ENCODE peak calls at places on chromosomes 11 and 22, in seven cellular contexts. One of them, this sample, is unnamed.

GRCh38 chr11:119416606-119417580 is 6.1 kb downstream of the THY1 start:
- DNase-seq in CD8-positive, alpha-beta memory T cell: no peak
- DNase-seq in heart left ventricle: no peak
- DNase-seq in left lung: no peak
- DNase-seq in upper lobe of left lung: no peak
- DNase-seq in CD8-positive, alpha-beta T cell: no peak
- DNase-seq in neural progenitor cell: no peak
- DNase-seq in this sample: no peak

GRCh38 chr11:14380947-14381555 is 22.1 kb upstream of the RRAS2 start:
- DNase-seq in left lung: peak
- DNase-seq in CD8-positive, alpha-beta memory T cell: peak
- DNase-seq in neural progenitor cell: peak
- DNase-seq in CD8-positive, alpha-beta T cell: peak
- DNase-seq in upper lobe of left lung: peak
- DNase-seq in heart left ventricle: peak
- DNase-seq in this sample: no peak

GRCh38 chr22:38718414-38718813 is 12.7 kb downstream of the GTPBP1 start:
- DNase-seq in upper lobe of left lung: peak
- DNase-seq in neural progenitor cell: peak
- DNase-seq in CD8-positive, alpha-beta T cell: no peak
- DNase-seq in CD8-positive, alpha-beta memory T cell: no peak
- DNase-seq in left lung: peak
- DNase-seq in heart left ventricle: no peak
- DNase-seq in this sample: no peak

GRCh38 chr11:120819437-120819836 is 204.5 kb upstream of the TBCEL start:
- DNase-seq in heart left ventricle: no peak
- DNase-seq in CD8-positive, alpha-beta memory T cell: no peak
- DNase-seq in upper lobe of left lung: no peak
- DNase-seq in CD8-positive, alpha-beta T cell: no peak
- DNase-seq in left lung: no peak
- DNase-seq in neural progenitor cell: no peak
- DNase-seq in this sample: no peak

GRCh38 chr11:77079666-77080065 is 12.9 kb downstream of the CAPN5 start:
- DNase-seq in CD8-positive, alpha-beta T cell: no peak
- DNase-seq in neural progenitor cell: no peak
- DNase-seq in heart left ventricle: no peak
- DNase-seq in upper lobe of left lung: no peak
- DNase-seq in left lung: no peak
- DNase-seq in CD8-positive, alpha-beta memory T cell: no peak
- DNase-seq in this sample: no peak

GRCh38 chr22:29394931-29395581 is 6.7 kb upstream of the AP1B1 start:
- DNase-seq in upper lobe of left lung: peak
- DNase-seq in CD8-positive, alpha-beta memory T cell: peak
- DNase-seq in neural progenitor cell: peak
- DNase-seq in heart left ventricle: peak
- DNase-seq in CD8-positive, alpha-beta T cell: peak
- DNase-seq in left lung: peak
- DNase-seq in this sample: no peak

GRCh38 chr11:2376751-2377451 is at the start of gene CD81:
- DNase-seq in heart left ventricle: peak
- DNase-seq in CD8-positive, alpha-beta T cell: peak
- DNase-seq in neural progenitor cell: peak
- DNase-seq in CD8-positive, alpha-beta memory T cell: peak
- DNase-seq in upper lobe of left lung: peak
- DNase-seq in left lung: no peak
- DNase-seq in this sample: no peak

GRCh38 chr11:3710485-3711259 is 39.5 kb upstream of the CHRNA10 start:
- DNase-seq in left lung: no peak
- DNase-seq in CD8-positive, alpha-beta T cell: no peak
- DNase-seq in heart left ventricle: no peak
- DNase-seq in neural progenitor cell: no peak
- DNase-seq in CD8-positive, alpha-beta memory T cell: no peak
- DNase-seq in upper lobe of left lung: no peak
- DNase-seq in this sample: no peak

GRCh38 chr11:124983674-124984511 is 29.9 kb downstream of the CCDC15 start:
- DNase-seq in CD8-positive, alpha-beta T cell: no peak
- DNase-seq in left lung: no peak
- DNase-seq in neural progenitor cell: no peak
- DNase-seq in heart left ventricle: peak
- DNase-seq in CD8-positive, alpha-beta memory T cell: no peak
- DNase-seq in upper lobe of left lung: no peak
- DNase-seq in this sample: no peak

GRCh38 chr11:61890536-61891330 is 612 bp downstream of the FADS3 start:
- DNase-seq in heart left ventricle: no peak
- DNase-seq in upper lobe of left lung: peak
- DNase-seq in neural progenitor cell: peak
- DNase-seq in CD8-positive, alpha-beta T cell: no peak
- DNase-seq in CD8-positive, alpha-beta memory T cell: peak
- DNase-seq in left lung: peak
- DNase-seq in this sample: no peak

GRCh38 chr22:37496651-37497599 is 10.7 kb upstream of the MFNG start:
- DNase-seq in neural progenitor cell: peak
- DNase-seq in CD8-positive, alpha-beta T cell: no peak
- DNase-seq in upper lobe of left lung: no peak
- DNase-seq in CD8-positive, alpha-beta memory T cell: no peak
- DNase-seq in heart left ventricle: no peak
- DNase-seq in left lung: no peak
- DNase-seq in this sample: no peak

GRCh38 chr11:116035972-116036371 is 531.8 kb upstream of the CADM1 start:
- DNase-seq in heart left ventricle: no peak
- DNase-seq in upper lobe of left lung: no peak
- DNase-seq in left lung: no peak
- DNase-seq in CD8-positive, alpha-beta memory T cell: no peak
- DNase-seq in CD8-positive, alpha-beta T cell: no peak
- DNase-seq in neural progenitor cell: no peak
- DNase-seq in this sample: no peak

GRCh38 chr11:130165601-130166456 is 6.2 kb downstream of the ST14 start:
- DNase-seq in neural progenitor cell: no peak
- DNase-seq in CD8-positive, alpha-beta T cell: no peak
- DNase-seq in upper lobe of left lung: peak
- DNase-seq in left lung: no peak
- DNase-seq in CD8-positive, alpha-beta memory T cell: no peak
- DNase-seq in heart left ventricle: no peak
- DNase-seq in this sample: no peak

GRCh38 chr11:120248551-120249278 is 8.8 kb downstream of the POU2F3 start:
- DNase-seq in neural progenitor cell: no peak
- DNase-seq in upper lobe of left lung: no peak
- DNase-seq in left lung: no peak
- DNase-seq in heart left ventricle: no peak
- DNase-seq in CD8-positive, alpha-beta memory T cell: no peak
- DNase-seq in CD8-positive, alpha-beta T cell: no peak
- DNase-seq in this sample: peak

GRCh38 chr11:31875861-31876625 is 64.9 kb upstream of the PAX6 start:
- DNase-seq in neural progenitor cell: peak
- DNase-seq in heart left ventricle: no peak
- DNase-seq in upper lobe of left lung: no peak
- DNase-seq in CD8-positive, alpha-beta T cell: no peak
- DNase-seq in left lung: no peak
- DNase-seq in CD8-positive, alpha-beta memory T cell: no peak
- DNase-seq in this sample: no peak

GRCh38 chr22:43498856-43499253 is 87.0 kb downstream of the MPPED1 start:
- DNase-seq in CD8-positive, alpha-beta T cell: no peak
- DNase-seq in left lung: no peak
- DNase-seq in heart left ventricle: no peak
- DNase-seq in CD8-positive, alpha-beta memory T cell: no peak
- DNase-seq in neural progenitor cell: no peak
- DNase-seq in upper lobe of left lung: no peak
- DNase-seq in this sample: no peak

DNA sequence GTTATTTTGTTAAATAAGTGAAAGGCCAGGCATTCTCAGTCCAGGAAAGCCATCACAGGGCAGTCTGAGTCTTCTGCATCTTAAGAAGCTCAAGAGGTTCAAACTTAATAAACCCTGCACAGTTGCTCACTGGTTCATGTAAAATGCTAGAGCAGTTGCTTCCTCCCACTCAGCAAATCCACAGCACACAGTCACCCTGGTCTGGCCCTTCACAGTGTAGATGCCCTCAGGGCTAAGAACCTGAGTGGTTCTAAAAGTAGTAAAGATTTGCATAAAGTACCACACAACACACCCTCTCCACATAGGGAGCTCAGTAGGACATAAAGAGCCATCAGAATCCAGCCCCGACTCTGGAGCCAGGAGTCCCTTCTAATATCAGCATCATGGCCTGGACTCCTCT is 58.7 kb downstream of the ZNF280B start:
- DNase-seq in heart left ventricle: no peak
- DNase-seq in neural progenitor cell: no peak
- DNase-seq in upper lobe of left lung: no peak
- DNase-seq in CD8-positive, alpha-beta memory T cell: no peak
- DNase-seq in CD8-positive, alpha-beta T cell: no peak
- DNase-seq in left lung: no peak
- DNase-seq in this sample: no peak
- H3K27ac ChIP-seq in heart left ventricle: no peak
- H3K27ac ChIP-seq in neural progenitor cell: no peak
- H3K27ac ChIP-seq in upper lobe of left lung: no peak
- H3K27ac ChIP-seq in CD8-positive, alpha-beta memory T cell: no peak
- H3K27ac ChIP-seq in CD8-positive, alpha-beta T cell: no peak
- H3K27ac ChIP-seq in left lung: no peak
- H3K27ac ChIP-seq in this sample: no peak

GRCh38 chr11:47969401-47969800 is 11.0 kb upstream of the PTPRJ start:
- DNase-seq in heart left ventricle: no peak
- DNase-seq in upper lobe of left lung: no peak
- DNase-seq in CD8-positive, alpha-beta memory T cell: no peak
- DNase-seq in CD8-positive, alpha-beta T cell: no peak
- DNase-seq in neural progenitor cell: no peak
- DNase-seq in left lung: no peak
- DNase-seq in this sample: no peak

GRCh38 chr11:47967577-47968230 is 12.7 kb upstream of the PTPRJ start:
- DNase-seq in CD8-positive, alpha-beta T cell: no peak
- DNase-seq in upper lobe of left lung: no peak
- DNase-seq in heart left ventricle: no peak
- DNase-seq in neural progenitor cell: no peak
- DNase-seq in left lung: no peak
- DNase-seq in CD8-positive, alpha-beta memory T cell: no peak
- DNase-seq in this sample: no peak

GRCh38 chr11:47971501-47971900 is 8.9 kb upstream of the PTPRJ start:
- DNase-seq in left lung: no peak
- DNase-seq in neural progenitor cell: no peak
- DNase-seq in heart left ventricle: no peak
- DNase-seq in upper lobe of left lung: no peak
- DNase-seq in CD8-positive, alpha-beta memory T cell: no peak
- DNase-seq in CD8-positive, alpha-beta T cell: no peak
- DNase-seq in this sample: no peak

GRCh38 chr11:47977651-47978050 is 2.7 kb upstream of the PTPRJ start:
- DNase-seq in CD8-positive, alpha-beta T cell: no peak
- DNase-seq in left lung: no peak
- DNase-seq in neural progenitor cell: no peak
- DNase-seq in upper lobe of left lung: no peak
- DNase-seq in heart left ventricle: no peak
- DNase-seq in CD8-positive, alpha-beta memory T cell: no peak
- DNase-seq in this sample: no peak

DNA sequence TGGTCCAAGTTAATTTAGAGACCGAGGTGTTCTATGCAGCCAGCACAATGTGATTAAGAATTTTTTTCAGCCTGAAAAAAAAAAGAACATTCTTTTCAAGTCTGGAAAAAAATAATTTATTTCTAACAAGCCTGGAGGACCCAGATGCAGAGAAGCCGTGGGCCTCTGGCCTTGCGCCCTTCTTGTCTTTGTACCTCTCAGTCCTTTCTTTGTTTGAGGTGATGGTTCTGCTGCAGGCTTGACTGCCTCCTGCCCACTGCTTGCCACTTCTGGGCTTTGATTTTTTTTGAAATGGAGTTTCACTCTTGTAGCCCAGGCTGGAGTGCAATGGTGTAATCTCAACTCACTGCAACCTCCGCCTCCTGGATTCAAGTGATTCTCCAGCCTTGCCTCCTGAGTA is 7.2 kb upstream of the PTPRJ start:
- DNase-seq in CD8-positive, alpha-beta T cell: no peak
- DNase-seq in left lung: no peak
- DNase-seq in heart left ventricle: no peak
- DNase-seq in upper lobe of left lung: no peak
- DNase-seq in neural progenitor cell: no peak
- DNase-seq in CD8-positive, alpha-beta memory T cell: no peak
- DNase-seq in this sample: no peak
- H3K27ac ChIP-seq in CD8-positive, alpha-beta T cell: no peak
- H3K27ac ChIP-seq in left lung: peak
- H3K27ac ChIP-seq in heart left ventricle: no peak
- H3K27ac ChIP-seq in upper lobe of left lung: no peak
- H3K27ac ChIP-seq in neural progenitor cell: peak
- H3K27ac ChIP-seq in CD8-positive, alpha-beta memory T cell: no peak
- H3K27ac ChIP-seq in this sample: no peak

DNA sequence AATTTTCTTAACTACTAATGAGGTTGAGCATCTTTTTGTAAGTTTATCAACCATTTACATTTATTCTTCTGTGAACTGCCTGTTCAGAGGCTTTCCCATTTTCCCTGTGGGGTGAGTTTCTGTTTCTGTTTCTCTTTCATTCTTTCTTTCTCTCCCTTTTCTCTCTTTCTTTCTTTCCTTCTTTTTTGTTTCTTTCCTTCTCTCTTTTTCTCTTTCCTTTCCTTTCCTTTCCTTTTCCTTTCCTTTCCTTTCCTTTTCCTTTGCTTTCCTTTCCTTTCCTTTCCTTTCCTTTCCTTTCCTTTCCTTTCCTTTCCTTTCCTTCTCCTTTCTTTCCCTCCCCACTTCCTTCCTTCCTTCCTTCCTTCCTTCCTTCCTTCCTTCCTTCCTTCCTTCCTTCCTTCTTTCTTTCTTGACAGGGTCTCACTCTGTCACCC is 8.0 kb upstream of the ZBED5 start:
- DNase-seq in neural progenitor cell: no peak
- DNase-seq in left lung: no peak
- DNase-seq in CD8-positive, alpha-beta T cell: no peak
- DNase-seq in upper lobe of left lung: no peak
- DNase-seq in CD8-positive, alpha-beta memory T cell: no peak
- DNase-seq in heart left ventricle: no peak
- DNase-seq in this sample: no peak
- H3K27ac ChIP-seq in neural progenitor cell: no peak
- H3K27ac ChIP-seq in left lung: no peak
- H3K27ac ChIP-seq in CD8-positive, alpha-beta T cell: no peak
- H3K27ac ChIP-seq in upper lobe of left lung: no peak
- H3K27ac ChIP-seq in CD8-positive, alpha-beta memory T cell: no peak
- H3K27ac ChIP-seq in heart left ventricle: peak
- H3K27ac ChIP-seq in this sample: no peak

DNA sequence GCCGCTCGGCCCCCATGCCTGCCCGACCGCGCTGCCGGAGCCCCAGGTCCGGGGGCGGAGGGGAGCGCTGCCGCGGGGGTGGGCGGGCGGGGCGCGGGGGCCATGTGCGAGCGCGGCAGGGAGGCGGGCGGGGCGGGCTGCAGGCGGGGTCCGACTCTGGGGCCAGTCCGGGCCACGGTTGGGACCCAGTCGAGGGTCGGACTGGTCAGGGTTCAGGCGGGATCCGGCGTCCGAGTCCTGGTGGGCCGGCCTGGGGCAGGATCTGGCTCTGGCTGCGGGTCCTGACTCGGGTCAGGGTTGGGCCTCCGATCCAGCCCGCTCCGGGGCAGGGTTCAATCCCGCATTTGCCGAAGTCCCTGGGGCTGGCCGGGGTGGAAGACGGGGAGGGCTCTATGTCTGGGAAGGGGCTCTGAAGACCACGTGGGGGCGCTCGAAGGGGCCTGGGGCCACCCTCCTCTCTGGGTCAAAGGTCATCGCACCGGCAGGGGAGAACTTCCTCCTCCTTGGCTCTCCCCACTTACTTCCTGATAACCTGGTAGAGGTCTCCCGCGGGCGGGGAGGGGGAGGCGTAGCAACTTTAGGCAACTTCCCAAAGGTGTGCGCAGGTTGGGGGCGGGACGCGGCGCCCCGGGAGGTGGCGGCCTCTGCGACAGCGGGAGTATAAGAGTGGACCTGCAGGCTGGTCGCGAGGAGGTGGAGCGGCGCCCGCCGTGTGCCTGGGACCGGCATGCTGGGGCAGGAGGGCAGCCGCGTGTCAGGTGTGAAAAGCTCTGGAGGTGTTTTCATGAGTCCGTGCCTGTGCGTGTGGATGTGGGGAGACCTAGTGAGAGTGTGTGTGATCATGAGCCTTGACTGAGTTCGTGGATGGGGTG is 603 bp downstream of the ESRRA start:
- DNase-seq in CD8-positive, alpha-beta T cell: peak
- DNase-seq in neural progenitor cell: peak
- DNase-seq in upper lobe of left lung: peak
- DNase-seq in left lung: peak
- DNase-seq in heart left ventricle: peak
- DNase-seq in CD8-positive, alpha-beta memory T cell: peak
- DNase-seq in this sample: no peak
- H3K27ac ChIP-seq in CD8-positive, alpha-beta T cell: peak
- H3K27ac ChIP-seq in neural progenitor cell: peak
- H3K27ac ChIP-seq in upper lobe of left lung: peak
- H3K27ac ChIP-seq in left lung: peak
- H3K27ac ChIP-seq in heart left ventricle: peak
- H3K27ac ChIP-seq in CD8-positive, alpha-beta memory T cell: peak
- H3K27ac ChIP-seq in this sample: peak

This sample was measured in epithelial cell of prostate.